ENCODE peak calls at places on chromosomes 12 and 14, in four cellular contexts. One of them, this sample, is unnamed.

GRCh38 chr12:111398530-111398929 is 7.2 kb upstream of the SH2B3 start:
- DNase-seq in pancreas: no peak
- DNase-seq in aorta: no peak
- DNase-seq in IMR-90: no peak
- DNase-seq in this sample: no peak

GRCh38 chr14:31000629-31001338 is 24.7 kb upstream of the AP4S1 start:
- DNase-seq in pancreas: no peak
- DNase-seq in aorta: no peak
- DNase-seq in IMR-90: no peak
- DNase-seq in this sample: no peak

GRCh38 chr14:104726600-104727451 is 2.8 kb downstream of the ADSS1 start:
- DNase-seq in pancreas: no peak
- DNase-seq in aorta: no peak
- DNase-seq in IMR-90: no peak
- DNase-seq in this sample: no peak

GRCh38 chr12:904010-904414 is 45.5 kb downstream of the RAD52 start:
- DNase-seq in pancreas: no peak
- DNase-seq in aorta: no peak
- DNase-seq in IMR-90: no peak
- DNase-seq in this sample: no peak

GRCh38 chr12:109981311-109981710 is 14.9 kb downstream of the GIT2 start:
- DNase-seq in pancreas: no peak
- DNase-seq in aorta: no peak
- DNase-seq in IMR-90: no peak
- DNase-seq in this sample: no peak

GRCh38 chr12:21324551-21324950 is 10.2 kb downstream of the SLCO1A2 start:
- DNase-seq in pancreas: no peak
- DNase-seq in aorta: no peak
- DNase-seq in IMR-90: no peak
- DNase-seq in this sample: no peak

GRCh38 chr14:83779266-83779665 is 1750.7 kb upstream of the FLRT2 start:
- DNase-seq in pancreas: no peak
- DNase-seq in aorta: no peak
- DNase-seq in IMR-90: peak; percentile 78
- DNase-seq in this sample: no peak

GRCh38 chr14:94355191-94355794 is 32.2 kb upstream of the SERPINA6 start:
- DNase-seq in pancreas: no peak
- DNase-seq in aorta: peak; percentile 80
- DNase-seq in IMR-90: peak; percentile 65
- DNase-seq in this sample: peak; percentile 80

GRCh38 chr12:27852742-27853141 is 72.7 kb upstream of the MANSC4 start:
- DNase-seq in pancreas: no peak
- DNase-seq in aorta: no peak
- DNase-seq in IMR-90: no peak
- DNase-seq in this sample: no peak

GRCh38 chr12:116537149-116537904 is 21.9 kb upstream of the MAP1LC3B2 start:
- DNase-seq in pancreas: no peak
- DNase-seq in aorta: no peak
- DNase-seq in IMR-90: no peak
- DNase-seq in this sample: no peak

GRCh38 chr14:102227184-102227964 is 77.6 kb downstream of the MOK start:
- DNase-seq in pancreas: peak; percentile 61
- DNase-seq in aorta: peak; percentile 74
- DNase-seq in IMR-90: no peak
- DNase-seq in this sample: no peak

GRCh38 chr14:103545915-103546650 is 16.4 kb downstream of the BAG5 start:
- DNase-seq in pancreas: peak; percentile 65
- DNase-seq in aorta: peak; percentile 74
- DNase-seq in IMR-90: no peak
- DNase-seq in this sample: peak; percentile 43

DNA sequence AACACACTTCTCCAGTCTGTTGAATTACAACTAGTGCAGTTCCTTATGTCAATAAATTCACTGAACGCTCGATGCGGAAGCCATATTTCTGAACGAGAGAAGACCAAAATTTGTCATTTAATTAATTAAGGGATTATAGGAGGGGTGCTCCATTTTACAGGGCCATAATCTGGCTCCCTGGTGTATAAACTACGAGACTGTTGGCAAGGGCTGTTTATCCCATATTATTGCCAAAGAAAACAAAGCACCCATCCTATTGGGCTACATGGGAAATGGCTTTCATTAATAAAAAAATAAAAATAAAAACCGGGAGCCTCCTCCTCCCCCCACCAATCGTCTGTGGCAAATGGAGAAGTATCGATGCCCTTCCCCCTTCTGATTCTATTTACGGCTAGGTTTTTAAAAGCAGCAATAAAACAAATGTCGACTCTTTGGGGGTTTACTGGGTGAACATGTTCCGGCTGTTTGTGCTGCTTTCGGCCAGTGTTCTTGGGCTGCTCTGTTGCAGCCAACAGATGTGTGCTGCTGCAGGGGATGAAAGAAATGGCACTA is 24.8 kb downstream of the ATF7 start:
- DNase-seq in pancreas: no peak
- DNase-seq in aorta: no peak
- DNase-seq in IMR-90: no peak
- DNase-seq in this sample: no peak
- H3K4me1 ChIP-seq in pancreas: peaks cover 12% of the 10 kb centered on the region
- H3K4me1 ChIP-seq in aorta: peaks cover 6% of the 10 kb centered on the region
- H3K4me1 ChIP-seq in IMR-90: peaks cover 3% of the 10 kb centered on the region
- H3K4me1 ChIP-seq in this sample: peaks cover 50% of the 10 kb centered on the region

DNA sequence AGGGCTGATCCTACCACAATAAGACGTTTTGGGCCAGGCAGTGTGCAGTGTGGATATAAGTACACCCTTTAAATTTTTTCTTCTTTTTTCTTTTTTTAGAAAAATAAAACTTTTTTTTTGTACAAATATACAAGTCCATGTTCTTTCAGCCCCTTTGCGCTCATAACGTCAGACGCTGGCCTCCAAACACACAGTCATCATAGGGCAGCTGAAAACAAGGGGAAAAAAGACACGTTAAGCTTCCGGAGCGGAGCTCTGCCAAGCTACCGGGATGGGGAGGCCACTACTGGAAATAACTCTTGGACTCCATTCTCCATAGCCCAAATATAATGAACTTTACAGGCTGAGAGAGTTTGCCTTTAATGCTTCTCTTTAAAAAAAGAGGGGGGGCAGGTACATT is 2.7 kb downstream of the NFKBIA start:
- DNase-seq in pancreas: no peak
- DNase-seq in aorta: no peak
- DNase-seq in IMR-90: peak; percentile 54
- DNase-seq in this sample: no peak
- H3K4me1 ChIP-seq in pancreas: peaks cover 28% of the 10 kb centered on the region
- H3K4me1 ChIP-seq in aorta: no peaks in the 10 kb centered on the region
- H3K4me1 ChIP-seq in IMR-90: peaks cover 15% of the 10 kb centered on the region
- H3K4me1 ChIP-seq in this sample: peaks cover 74% of the 10 kb centered on the region

DNA sequence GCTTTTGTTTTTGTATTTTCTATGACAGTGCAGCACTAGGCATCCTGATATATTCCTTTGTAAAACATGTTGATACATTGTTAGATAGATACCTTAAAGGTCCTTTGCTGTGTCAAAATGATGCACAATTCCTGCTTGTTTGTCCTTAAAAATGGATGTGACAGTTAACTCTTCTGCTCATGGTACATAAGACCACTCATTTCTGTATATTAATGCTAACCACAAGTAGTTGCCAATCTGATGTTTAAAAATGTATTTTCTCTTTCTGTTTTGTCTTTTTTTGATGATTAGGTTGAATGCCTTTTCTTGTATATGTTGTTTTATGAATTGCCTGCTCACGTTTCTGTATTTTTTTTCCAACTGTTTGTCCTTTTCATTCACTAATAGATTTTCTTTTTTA is 35.1 kb downstream of the ATF7IP start:
- DNase-seq in pancreas: no peak
- DNase-seq in aorta: no peak
- DNase-seq in IMR-90: no peak
- DNase-seq in this sample: no peak
- H3K4me1 ChIP-seq in pancreas: peaks cover 22% of the 10 kb centered on the region
- H3K4me1 ChIP-seq in aorta: peaks cover 2% of the 10 kb centered on the region
- H3K4me1 ChIP-seq in IMR-90: peaks cover 4% of the 10 kb centered on the region
- H3K4me1 ChIP-seq in this sample: peaks cover 24% of the 10 kb centered on the region

DNA sequence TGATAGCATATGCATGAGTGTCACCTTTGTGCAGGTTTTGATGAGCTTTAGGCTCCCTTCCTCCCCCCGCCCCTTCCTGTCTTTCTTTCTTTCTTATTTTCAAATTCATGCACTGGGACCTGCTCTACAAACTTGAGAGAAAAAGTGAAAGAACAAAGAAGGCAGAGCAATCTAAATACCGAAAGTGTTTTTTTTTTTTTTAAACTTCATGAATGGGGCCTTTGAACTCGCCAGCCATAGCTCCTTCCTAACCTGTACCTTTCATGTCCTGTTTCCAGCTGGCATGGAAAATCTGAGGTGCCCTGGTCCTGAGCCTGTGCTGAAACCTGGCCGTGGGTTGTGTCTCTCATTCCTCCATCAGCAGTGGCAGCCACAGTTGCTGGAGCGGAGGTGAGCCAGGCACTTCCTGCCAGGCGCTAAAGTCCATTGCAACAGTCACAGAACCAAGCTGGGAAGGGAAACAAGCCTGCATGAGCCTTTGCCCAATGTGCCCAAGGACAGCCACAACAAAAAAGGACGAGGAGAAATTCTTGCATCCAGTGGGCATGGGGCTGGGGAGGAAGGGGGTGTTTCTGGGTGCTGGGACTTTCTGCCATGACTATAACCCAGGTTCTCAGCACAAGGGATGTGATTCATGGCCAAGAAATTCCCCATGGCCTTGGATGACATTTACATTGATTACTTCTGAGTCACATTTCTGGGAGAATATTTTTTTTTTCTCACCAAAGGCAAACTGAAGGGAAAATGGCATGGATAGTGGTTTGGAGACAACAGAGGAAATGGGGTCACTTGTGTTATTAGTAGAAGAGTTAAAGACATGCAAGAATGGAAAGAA is 102.7 kb downstream of the TMEM30B start:
- DNase-seq in pancreas: no peak
- DNase-seq in aorta: no peak
- DNase-seq in IMR-90: peak; percentile 99
- DNase-seq in this sample: no peak
- H3K4me1 ChIP-seq in pancreas: no peaks in the 10 kb centered on the region
- H3K4me1 ChIP-seq in aorta: no peaks in the 10 kb centered on the region
- H3K4me1 ChIP-seq in IMR-90: peaks cover 33% of the 10 kb centered on the region
- H3K4me1 ChIP-seq in this sample: no peaks in the 10 kb centered on the region

GRCh38 chr14:22905627-22906026 is 13.3 kb downstream of the RBM23 start:
- DNase-seq in pancreas: no peak
- DNase-seq in aorta: peak; percentile 10
- DNase-seq in IMR-90: no peak
- DNase-seq in this sample: no peak
- H3K4me1 ChIP-seq in pancreas: peaks cover 9% of the 10 kb centered on the region
- H3K4me1 ChIP-seq in aorta: no peaks in the 10 kb centered on the region
- H3K4me1 ChIP-seq in IMR-90: no peaks in the 10 kb centered on the region
- H3K4me1 ChIP-seq in this sample: peaks cover 6% of the 10 kb centered on the region

GRCh38 chr14:89339579-89339978 is 77.5 kb downstream of the FOXN3 start:
- DNase-seq in pancreas: no peak
- DNase-seq in aorta: no peak
- DNase-seq in IMR-90: no peak
- DNase-seq in this sample: no peak

GRCh38 chr14:89336338-89336737 is 80.7 kb downstream of the FOXN3 start:
- DNase-seq in pancreas: no peak
- DNase-seq in aorta: no peak
- DNase-seq in IMR-90: no peak
- DNase-seq in this sample: no peak

GRCh38 chr14:89339158-89339557 is 77.9 kb downstream of the FOXN3 start:
- DNase-seq in pancreas: no peak
- DNase-seq in aorta: no peak
- DNase-seq in IMR-90: no peak
- DNase-seq in this sample: no peak

GRCh38 chr14:89337912-89338311 is 79.1 kb downstream of the FOXN3 start:
- DNase-seq in pancreas: no peak
- DNase-seq in aorta: no peak
- DNase-seq in IMR-90: peak; percentile 29
- DNase-seq in this sample: no peak

DNA sequence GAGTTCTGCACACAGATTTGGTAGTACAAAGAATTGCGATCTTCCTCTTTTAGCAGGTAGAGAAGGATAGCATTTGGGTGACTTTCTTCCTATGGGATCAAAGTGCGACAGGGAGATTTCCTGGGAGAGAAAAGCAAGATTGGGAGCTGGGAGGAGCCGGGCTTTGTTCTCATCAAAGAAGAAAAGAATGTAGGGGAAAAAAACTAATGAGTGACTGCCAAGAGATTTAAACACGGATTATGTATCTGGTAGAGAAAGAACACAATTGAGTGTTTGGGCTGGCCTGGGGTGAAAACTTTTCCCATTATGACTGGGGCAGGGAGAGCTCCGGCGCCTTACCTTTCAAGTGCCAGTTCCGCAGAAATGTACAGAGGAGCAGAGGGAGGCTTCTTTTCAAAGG is 79.9 kb downstream of the FOXN3 start:
- DNase-seq in pancreas: no peak
- DNase-seq in aorta: no peak
- DNase-seq in IMR-90: no peak
- DNase-seq in this sample: no peak
- H3K4me1 ChIP-seq in pancreas: peaks cover 9% of the 10 kb centered on the region
- H3K4me1 ChIP-seq in aorta: peaks cover 2% of the 10 kb centered on the region
- H3K4me1 ChIP-seq in IMR-90: peaks cover 25% of the 10 kb centered on the region
- H3K4me1 ChIP-seq in this sample: peaks cover 29% of the 10 kb centered on the region

GRCh38 chr14:76920572-76921175 is 94.5 kb downstream of the LRRC74A start:
- DNase-seq in pancreas: no peak
- DNase-seq in aorta: no peak
- DNase-seq in IMR-90: no peak
- DNase-seq in this sample: no peak
- H3K4me1 ChIP-seq in pancreas: peaks cover 36% of the 10 kb centered on the region
- H3K4me1 ChIP-seq in aorta: peaks cover 1% of the 10 kb centered on the region
- H3K4me1 ChIP-seq in IMR-90: peaks cover 50% of the 10 kb centered on the region
- H3K4me1 ChIP-seq in this sample: peaks cover 41% of the 10 kb centered on the region